ENCODE peak calls at places on chromosomes 3 and 15, in eight cellular contexts. H is effector memory CD4-positive, alpha-beta T cell; B is testis; P is left ventricle myocardium inferior; Y is upper lobe of right lung; K is body of pancreas; N is ovary; G is cardiac muscle cell. O is an unnamed sample.

GRCh38 chr3:107431048-107431297 is 53.7 kb downstream of the CCDC54 start:
- DNase-seq in P (peak), N (no peak), Y (no peak), H (no peak), K (no peak), B (peak), G (no peak), O (no peak)

GRCh38 chr3:127291611-127292010 is 3.8 kb upstream of the PRR20G start:
- DNase-seq in H (no peak), P (no peak), G (no peak), B (no peak), Y (no peak), N (no peak), K (no peak), O (no peak)

GRCh38 chr15:100601158-100601557 is 826 bp downstream of the LINS1 start:
- DNase-seq in Y (peak), B (peak), K (peak), N (no peak), P (no peak), H (peak), G (peak), O (no peak)

GRCh38 chr3:61181874-61182273 is 69.4 kb downstream of the FHIT start:
- DNase-seq in Y (no peak), G (no peak), B (no peak), P (no peak), K (peak), H (no peak), N (no peak), O (no peak)

GRCh38 chr3:174397848-174398247 is 461.3 kb upstream of the NAALADL2 start:
- DNase-seq in B (no peak), G (peak), N (no peak), H (no peak), P (no peak), Y (no peak), K (no peak), O (no peak)

GRCh38 chr3:197021231-197021630 is 8.4 kb downstream of the MELTF start:
- DNase-seq in Y (no peak), N (no peak), B (no peak), G (no peak), K (no peak), H (no peak), P (no peak), O (peak)

GRCh38 chr3:40096561-40097506 is 212.7 kb upstream of the EIF1B start:
- DNase-seq in P (no peak), G (no peak), N (no peak), B (no peak), Y (no peak), H (no peak), K (peak), O (peak)

GRCh38 chr15:94586099-94586498 is 354.7 kb downstream of the MCTP2 start:
- DNase-seq in P (no peak), G (no peak), Y (no peak), B (no peak), N (no peak), H (no peak), K (no peak), O (no peak)

GRCh38 chr3:134607054-134608022 is 43.5 kb downstream of the KY start:
- DNase-seq in G (no peak), Y (no peak), P (no peak), H (no peak), K (no peak), N (no peak), B (no peak), O (no peak)

GRCh38 chr15:82309802-82310201 is 39.5 kb downstream of the GOLGA6L10 start:
- DNase-seq in K (no peak), G (no peak), N (no peak), H (no peak), B (no peak), Y (no peak), P (no peak), O (no peak)

GRCh38 chr15:80776420-80777045 is 2.6 kb upstream of the CEMIP start:
- DNase-seq in H (peak), P (peak), Y (peak), K (peak), B (peak), G (peak), N (peak), O (peak)

GRCh38 chr15:88621789-88622604 is 857 bp downstream of the AEN start:
- DNase-seq in P (no peak), B (no peak), N (no peak), G (peak), K (no peak), H (peak), Y (no peak), O (no peak)

GRCh38 chr15:96331942-96332853 is 1.7 kb downstream of the NR2F2 start:
- DNase-seq in Y (peak), H (no peak), B (no peak), N (peak), K (peak), G (peak), P (no peak), O (no peak)

GRCh38 chr3:100033814-100034490 is 80.3 kb downstream of the FILIP1L start:
- DNase-seq in B (no peak), Y (no peak), G (no peak), N (no peak), K (no peak), H (no peak), P (no peak), O (no peak)

GRCh38 chr3:62188547-62189375 is 184.6 kb downstream of the FEZF2 start:
- DNase-seq in N (peak), Y (peak), P (peak), H (peak), B (peak), G (peak), K (peak), O (peak)

GRCh38 chr3:179681492-179682263 is 28.8 kb downstream of the USP13 start:
- DNase-seq in G (no peak), N (peak), P (no peak), H (no peak), K (no peak), Y (no peak), B (peak), O (peak)

GRCh38 chr15:22930782-22931484 is 49.2 kb downstream of the CYFIP1 start:
- DNase-seq in K (peak), G (no peak), N (no peak), H (no peak), P (peak), B (peak), Y (no peak), O (peak)

GRCh38 chr15:60373327-60373726 is 24.5 kb downstream of the ANXA2 start:
- DNase-seq in Y (no peak), B (no peak), P (no peak), H (no peak), N (no peak), K (no peak), G (no peak), O (no peak)
- H3K27ac ChIP-seq in Y (peak), B (peak), P (peak), H (no peak), N (no peak), K (peak), G (peak), O (peak)

GRCh38 chr15:57509965-57510364 is 81.7 kb upstream of the MYZAP start:
- DNase-seq in K (peak), Y (no peak), H (no peak), P (no peak), N (no peak), B (no peak), G (no peak), O (no peak)
- H3K27ac ChIP-seq in K (peak), Y (no peak), H (no peak), P (peak), N (no peak), B (no peak), G (peak), O (peak)

GRCh38 chr3:45993421-45994027 is 2.1 kb downstream of the FYCO1 start:
- DNase-seq in N (no peak), G (no peak), B (no peak), H (peak), K (no peak), Y (no peak), P (no peak), O (no peak)

GRCh38 chr3:45994661-45995369 is 809 bp downstream of the FYCO1 start:
- DNase-seq in B (peak), P (no peak), Y (no peak), H (peak), K (peak), G (no peak), N (no peak), O (no peak)

GRCh38 chr3:45992820-45993219 is 2.8 kb downstream of the FYCO1 start:
- DNase-seq in N (no peak), H (no peak), K (no peak), Y (no peak), G (no peak), B (no peak), P (no peak), O (no peak)

GRCh38 chr3:45991341-45991740 is 4.3 kb downstream of the FYCO1 start:
- DNase-seq in N (no peak), G (no peak), B (no peak), K (no peak), H (no peak), Y (no peak), P (peak), O (no peak)

GRCh38 chr3:45992133-45992729 is 3.4 kb downstream of the FYCO1 start:
- DNase-seq in H (no peak), N (no peak), G (no peak), Y (no peak), K (no peak), P (peak), B (no peak), O (no peak)
- H3K27ac ChIP-seq in H (no peak), N (no peak), G (no peak), Y (no peak), K (peak), P (peak), B (no peak), O (peak)

DNA sequence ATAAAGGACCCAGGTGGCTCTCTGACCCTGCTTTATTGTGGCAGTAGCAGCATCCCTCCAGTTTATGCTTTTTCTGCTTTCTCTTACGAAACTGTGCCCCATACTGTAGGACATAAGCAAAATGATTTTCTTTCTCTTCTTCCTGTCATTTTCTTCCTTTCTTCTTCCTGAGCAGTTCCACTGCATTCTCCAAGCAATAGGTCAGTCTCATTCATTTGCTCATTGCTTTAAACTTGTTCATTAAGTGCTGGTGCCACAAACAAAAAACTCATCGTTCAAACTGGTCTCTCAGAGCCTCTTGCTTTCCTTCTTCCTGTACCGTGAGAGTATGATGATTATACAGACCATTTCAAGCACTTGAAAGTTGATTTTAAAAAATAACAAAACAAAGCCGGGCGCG is 66.8 kb downstream of the PDE8A start:
- DNase-seq in N (no peak), B (no peak), K (no peak), G (no peak), Y (no peak), P (no peak), H (no peak), O (no peak)
- H3K27ac ChIP-seq in N (no peak), B (no peak), K (no peak), G (no peak), Y (no peak), P (peak), H (no peak), O (peak)

DNA sequence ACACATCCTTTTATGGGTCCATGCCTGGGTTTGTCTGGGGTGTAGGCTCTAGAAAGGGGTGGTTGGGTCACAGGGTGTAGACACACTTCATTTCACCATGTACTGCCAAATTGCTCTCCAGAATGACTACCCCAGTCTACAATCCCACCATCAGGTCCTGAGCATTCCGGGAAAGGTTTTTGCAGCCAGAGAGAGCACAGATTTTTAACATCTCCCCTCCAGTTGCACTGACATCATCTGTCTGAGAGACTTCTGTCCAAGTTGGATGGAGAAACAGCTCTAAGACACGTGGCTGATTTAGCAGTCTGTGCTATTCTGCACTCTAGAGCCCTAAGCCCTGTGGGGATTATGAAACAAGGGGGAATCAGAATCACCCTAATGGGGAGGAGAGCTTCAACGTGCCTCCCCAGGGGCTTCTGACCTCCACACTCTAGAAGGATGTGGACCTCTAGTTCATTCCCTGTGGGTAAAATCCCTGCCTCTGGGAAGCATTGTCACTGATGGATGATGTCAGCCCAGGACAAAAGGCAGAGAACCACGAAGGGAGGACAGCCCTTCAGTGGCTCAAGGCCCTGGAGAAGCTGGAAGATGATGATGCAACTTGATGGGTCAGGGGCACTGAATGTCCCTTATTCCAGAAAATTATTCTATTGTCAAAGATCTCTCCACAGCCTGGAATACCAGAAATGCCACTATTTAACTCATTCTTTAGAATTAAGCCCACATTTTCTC is 71.5 kb downstream of the CD200R1L start:
- DNase-seq in K (peak), P (no peak), H (no peak), N (no peak), Y (no peak), B (no peak), G (no peak), O (no peak)
- H3K27ac ChIP-seq in K (no peak), P (peak), H (no peak), N (no peak), Y (no peak), B (no peak), G (no peak), O (peak)